ENCODE peak calls at places on chromosomes 4 and X, in seven cellular contexts. O is PC-3; V is activated T-helper 1 cell treated with anti-CD3 and anti-CD28 coated beads, Interleukin-2, amount 50 U/mL, for 16 hours; P is memory B cell; G is fibroblast of lung; R is stromal cell of bone marrow; X is endothelial cell. K is an unnamed sample.

GRCh38 chrX:17046478-17047097 is 100.1 kb downstream of the REPS2 start:
- DNase-seq in G (peak; percentile 84), O (peak; percentile 77), P (peak; percentile 40), V (peak; percentile 1), X (peak; percentile 59), R (peak; percentile 36), K (peak; percentile 75)

GRCh38 chr4:61298178-61298740 is 98.1 kb downstream of the ADGRL3 start:
- DNase-seq in V (no peak), P (no peak), O (no peak), X (no peak), G (no peak), R (no peak), K (no peak)

GRCh38 chr4:36322921-36323354 is 41.5 kb downstream of the DTHD1 start:
- DNase-seq in P (no peak), G (no peak), V (peak; percentile 12), R (no peak), X (no peak), O (no peak), K (no peak)

GRCh38 chrX:51779306-51779705 is 36.1 kb downstream of the GSPT2 start:
- DNase-seq in G (no peak), R (no peak), X (no peak), V (no peak), P (no peak), O (no peak), K (no peak)

GRCh38 chr4:3045500-3045850 is 28.9 kb downstream of the HTT-AS start:
- DNase-seq in R (peak; percentile 78), G (peak; percentile 55), P (peak; percentile 64), X (no peak), V (peak; percentile 53), O (no peak), K (peak; percentile 50)

GRCh38 chr4:7291372-7292135 is 99.2 kb downstream of the SORCS2 start:
- DNase-seq in O (no peak), G (no peak), P (no peak), V (no peak), R (no peak), X (no peak), K (no peak)

GRCh38 chrX:149937881-149938426 is 337 bp downstream of the EOLA2 start:
- DNase-seq in O (no peak), G (peak; percentile 9), X (peak; percentile 5), P (no peak), V (no peak), R (no peak), K (peak; percentile 4)

GRCh38 chrX:54921427-54922021 is 900 bp downstream of the TRO start:
- DNase-seq in G (peak; percentile 80), V (peak; percentile 22), P (no peak), X (peak; percentile 72), R (peak; percentile 61), O (no peak), K (peak; percentile 75)

GRCh38 chr4:23312686-23313085 is 577.2 kb downstream of the PPARGC1A start:
- DNase-seq in X (no peak), G (no peak), R (no peak), O (no peak), V (no peak), P (no peak), K (no peak)

K was measured in SJCRH30.